ENCODE peak calls at places on chromosomes 11 and 22, in eight cellular contexts. F is mesendoderm, M is trophoblast cell, B is heart right ventricle, L is thoracic aorta, U is cardiac muscle cell, V is ascending aorta, W is colonic mucosa. P is an unnamed sample. For H3K27me3, the result is how much of the 10 kb centered on the place peaks cover.

GRCh38 chr11:72711141-72711540 is 36.9 kb upstream of the PDE2A start:
- DNase-seq in U (no peak), W (no peak), M (no peak), L (no peak), B (no peak), F (no peak), V (no peak), P (no peak)

GRCh38 chr11:119365071-119365591 is 16.4 kb downstream of the USP2 start:
- DNase-seq in L (no peak), W (no peak), M (no peak), B (no peak), U (no peak), F (no peak), V (no peak), P (no peak)

GRCh38 chr11:78395597-78395996 is 22.0 kb downstream of the GAB2 start:
- DNase-seq in V (no peak), U (no peak), L (no peak), F (peak), B (no peak), W (no peak), M (no peak), P (no peak)

GRCh38 chr11:113521737-113522517 is 46.7 kb upstream of the DRD2 start:
- DNase-seq in F (no peak), W (no peak), L (no peak), U (no peak), M (no peak), B (no peak), V (no peak), P (no peak)

GRCh38 chr11:44578279-44578678 is 12.8 kb downstream of the CD82 start:
- DNase-seq in M (no peak), V (no peak), B (no peak), U (no peak), L (no peak), F (no peak), W (no peak), P (no peak)

GRCh38 chr11:120065876-120066275 is 72.0 kb downstream of the TRIM29 start:
- DNase-seq in U (no peak), W (no peak), B (no peak), L (no peak), F (no peak), M (no peak), V (no peak), P (no peak)

GRCh38 chr11:7307836-7308235 is 56.1 kb downstream of the SYT9 start:
- DNase-seq in W (no peak), F (no peak), V (no peak), M (no peak), L (no peak), U (no peak), B (no peak), P (no peak)

GRCh38 chr11:255176-255575 is 18.4 kb downstream of the PSMD13 start:
- DNase-seq in F (no peak), L (no peak), M (no peak), W (no peak), U (no peak), V (no peak), B (no peak), P (no peak)

GRCh38 chr11:122491486-122491885 is 164.0 kb upstream of the UBASH3B start:
- DNase-seq in L (no peak), F (no peak), U (no peak), M (no peak), W (no peak), B (no peak), V (no peak), P (no peak)

GRCh38 chr11:8066911-8067455 is 14.0 kb upstream of the TUB start:
- DNase-seq in L (no peak), B (no peak), U (no peak), W (peak), V (no peak), F (no peak), M (no peak), P (no peak)

GRCh38 chr11:25755918-25756584 is 575.9 kb upstream of the ANO3 start:
- DNase-seq in M (no peak), L (no peak), U (no peak), W (no peak), F (no peak), B (no peak), V (no peak), P (no peak)

GRCh38 chr22:22348815-22349454 is 104.3 kb downstream of the VPREB1 start:
- DNase-seq in F (no peak), M (no peak), V (no peak), L (no peak), W (no peak), B (no peak), U (no peak), P (no peak)

GRCh38 chr22:22345781-22346180 is 101.2 kb downstream of the VPREB1 start:
- DNase-seq in V (no peak), M (no peak), U (no peak), F (no peak), B (no peak), W (no peak), L (no peak), P (no peak)

GRCh38 chr22:22344430-22344829 is 99.8 kb downstream of the VPREB1 start:
- DNase-seq in L (no peak), U (no peak), V (no peak), W (no peak), M (no peak), F (no peak), B (no peak), P (no peak)

GRCh38 chr22:22348127-22348814 is 103.7 kb downstream of the VPREB1 start:
- DNase-seq in F (peak), W (no peak), V (no peak), B (no peak), U (no peak), L (no peak), M (no peak), P (peak)

GRCh38 chr22:22346401-22347107 is 102.0 kb downstream of the VPREB1 start:
- DNase-seq in L (no peak), W (no peak), U (no peak), F (no peak), M (no peak), B (no peak), V (no peak), P (no peak)
- H3K27me3 ChIP-seq in L (under half), W (under half), U (under half), F (under half), M (under half), B (under half), V (under half), P (under half)

GRCh38 chr22:46051646-46052045 is 74.7 kb upstream of the WNT7B start:
- DNase-seq in U (no peak), L (no peak), F (no peak), V (peak), B (no peak), M (no peak), W (no peak), P (no peak)

GRCh38 chr22:46052801-46053562 is 76.0 kb upstream of the WNT7B start:
- DNase-seq in L (no peak), F (no peak), M (no peak), V (peak), W (peak), B (peak), U (no peak), P (no peak)

GRCh38 chr22:46050916-46051614 is 74.1 kb upstream of the WNT7B start:
- DNase-seq in B (no peak), V (peak), F (no peak), U (no peak), W (no peak), M (no peak), L (no peak), P (no peak)

GRCh38 chr22:46053563-46054090 is 76.7 kb upstream of the WNT7B start:
- DNase-seq in V (peak), B (peak), M (no peak), W (peak), L (no peak), F (no peak), U (no peak), P (peak)

DNA sequence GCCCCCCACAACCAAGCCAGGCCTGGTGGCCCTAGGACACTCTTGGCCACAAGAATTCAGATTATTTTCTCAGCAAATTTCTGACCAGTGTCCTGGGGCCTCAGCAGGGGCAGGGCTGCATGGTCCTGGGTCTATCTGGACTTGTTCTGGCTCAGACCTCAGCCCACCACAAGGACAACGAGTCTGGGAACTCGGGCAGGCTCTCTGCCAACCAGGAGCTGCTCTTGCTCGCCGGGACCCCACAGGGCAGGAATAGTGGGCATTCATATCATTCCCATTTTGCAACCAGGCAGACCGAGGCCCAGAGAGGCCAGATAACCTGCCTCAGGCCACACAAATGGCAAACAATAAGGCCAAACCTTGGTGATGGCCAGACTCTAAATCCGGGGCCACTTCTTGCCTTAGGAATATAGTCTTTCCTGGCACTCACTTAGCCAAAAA is 75.4 kb upstream of the WNT7B start:
- DNase-seq in W (no peak), F (no peak), L (no peak), B (no peak), U (no peak), M (no peak), V (peak), P (no peak)
- H3K4me3 ChIP-seq in W (peak), F (no peak), L (peak), B (peak), U (no peak), M (no peak), V (peak), P (peak)

GRCh38 chr11:2888266-2888968 is 2.8 kb upstream of the CDKN1C start:
- DNase-seq in V (peak), L (peak), F (peak), W (peak), M (peak), B (peak), U (peak), P (peak)
- H3K27ac ChIP-seq in V (peak), L (no peak), F (no peak), W (no peak), M (no peak), B (no peak), U (no peak), P (no peak)

GRCh38 chr11:2151500-2152257 is 9.3 kb downstream of the INS start:
- DNase-seq in L (peak), V (no peak), U (peak), M (peak), F (peak), B (peak), W (peak), P (peak)
- H3K27me3 ChIP-seq in L (under half), V (under half), U (under half), M (under half), F (under half), B (under half), W (under half), P (under half)

GRCh38 chr11:77127674-77127968 is 425 bp upstream of the MYO7A start:
- DNase-seq in V (no peak), L (no peak), B (no peak), M (no peak), U (peak), W (no peak), F (peak), P (no peak)
- H3K4me3 ChIP-seq in V (peak), L (peak), B (peak), M (no peak), U (peak), W (peak), F (no peak), P (peak)

P was measured in naive thymus-derived CD4-positive, alpha-beta T cell.